ENCODE peak calls at places on chromosomes 2 and 18, in four cellular contexts. N is CD4-positive, alpha-beta T cell; R is ELF-1; H is fibroblast of the aortic adventitia. J is an unnamed sample.

GRCh38 chr2:105553538-105554196 is 154.8 kb upstream of the FHL2 start:
- DNase-seq in N (no peak), R (no peak), H (peak), J (no peak)

GRCh38 chr2:171763602-171764001 is 76.3 kb downstream of the DYNC1I2 start:
- DNase-seq in N (no peak), R (no peak), H (no peak), J (no peak)

GRCh38 chr2:191927319-191927867 is 80.5 kb upstream of the CAVIN2 start:
- DNase-seq in N (no peak), R (no peak), H (peak), J (no peak)

GRCh38 chr18:31490387-31490786 is 7.6 kb upstream of the DSG2 start:
- DNase-seq in N (no peak), R (no peak), H (no peak), J (no peak)

GRCh38 chr18:72847134-72847533 is 20.7 kb downstream of the NETO1 start:
- DNase-seq in N (no peak), R (no peak), H (no peak), J (peak)

GRCh38 chr2:85584857-85585780 is 888 bp downstream of the VAMP5 start:
- DNase-seq in N (no peak), R (peak), H (peak), J (no peak)

GRCh38 chr2:218289639-218290315 is 2.5 kb downstream of the TMBIM1 start:
- DNase-seq in N (no peak), R (no peak), H (peak), J (no peak)

GRCh38 chr2:43219383-43220228 is 6.8 kb downstream of the ZFP36L2 start:
- DNase-seq in N (peak), R (no peak), H (peak), J (peak)

GRCh38 chr2:126154256-126154655 is 501.7 kb upstream of the GYPC start:
- DNase-seq in N (no peak), R (no peak), H (no peak), J (no peak)

GRCh38 chr2:235330775-235331438 is 162.9 kb upstream of the AGAP1 start:
- DNase-seq in N (no peak), R (no peak), H (peak), J (peak)

GRCh38 chr18:25832008-25832604 is 258.3 kb downstream of the SS18 start:
- DNase-seq in N (no peak), R (peak), H (peak), J (no peak)

GRCh38 chr2:6434396-6434795 is 431.3 kb downstream of the CMPK2 start:
- DNase-seq in N (no peak), R (no peak), H (no peak), J (no peak)

GRCh38 chr2:150099805-150100204 is 387.7 kb downstream of the RND3 start:
- DNase-seq in N (no peak), R (no peak), H (no peak), J (no peak)

GRCh38 chr2:181356526-181356925 is 100.7 kb upstream of the ITGA4 start:
- DNase-seq in N (no peak), R (no peak), H (peak), J (no peak)

GRCh38 chr2:147630585-147630984 is 214.2 kb upstream of the ACVR2A start:
- DNase-seq in N (no peak), R (no peak), H (no peak), J (no peak)

GRCh38 chr18:32661486-32662299 is 111.1 kb downstream of the KLHL14 start:
- DNase-seq in N (no peak), R (no peak), H (no peak), J (no peak)

GRCh38 chr18:24561369-24561768 is 100.9 kb downstream of the HRH4 start:
- DNase-seq in N (no peak), R (no peak), H (no peak), J (no peak)

GRCh38 chr2:111981666-111982065 is 73.4 kb upstream of the TMEM87B start:
- DNase-seq in N (no peak), R (no peak), H (no peak), J (no peak)

GRCh38 chr2:240021488-240022104 is 3.5 kb downstream of the NDUFA10 start:
- DNase-seq in N (peak), R (peak), H (peak), J (peak)

GRCh38 chr2:112692914-112693313 is 27.9 kb upstream of the NT5DC4 start:
- DNase-seq in N (no peak), R (no peak), H (no peak), J (no peak)

GRCh38 chr18:12768622-12769021 is 65.8 kb downstream of the PSMG2 start:
- DNase-seq in N (no peak), R (no peak), H (peak), J (no peak)

GRCh38 chr2:48738806-48739205 is 16.7 kb downstream of the LHCGR start:
- DNase-seq in N (no peak), R (no peak), H (no peak), J (no peak)

GRCh38 chr2:237864030-237864931 is 4.9 kb downstream of the RAMP1 start:
- DNase-seq in N (no peak), R (peak), H (no peak), J (no peak)

GRCh38 chr2:74768401-74768914 is 65.5 kb upstream of the HK2 start:
- DNase-seq in N (no peak), R (no peak), H (peak), J (no peak)

GRCh38 chr2:197514754-197515153 is 1.1 kb upstream of the MOB4 start:
- DNase-seq in N (no peak), R (no peak), H (no peak), J (no peak)

GRCh38 chr2:31765078-31765835 is 184.5 kb upstream of the SRD5A2 start:
- DNase-seq in N (no peak), R (no peak), H (no peak), J (no peak)

GRCh38 chr18:35497006-35497333 is 790 bp downstream of the INO80C start:
- DNase-seq in N (no peak), R (no peak), H (peak), J (no peak)

GRCh38 chr2:237411683-237412349 is 2.1 kb downstream of the COL6A3 start:
- DNase-seq in N (no peak), R (no peak), H (peak), J (no peak)

GRCh38 chr18:43034683-43035500 is 80.6 kb downstream of the RIT2 start:
- DNase-seq in N (no peak), R (peak), H (no peak), J (no peak)

GRCh38 chr2:224111576-224111975 is 72.5 kb upstream of the SERPINE2 start:
- DNase-seq in N (no peak), R (no peak), H (peak), J (no peak)

GRCh38 chr2:28291811-28292455 is 100.7 kb upstream of the FOSL2 start:
- DNase-seq in N (no peak), R (no peak), H (no peak), J (no peak)

GRCh38 chr2:5175231-5175630 is 517.0 kb upstream of the SOX11 start:
- DNase-seq in N (no peak), R (no peak), H (no peak), J (no peak)

GRCh38 chr2:241460631-241461030 is 47.8 kb downstream of the STK25 start:
- DNase-seq in N (no peak), R (no peak), H (no peak), J (no peak)

GRCh38 chr2:86661333-86661732 is 37.7 kb upstream of the RNF103 start:
- DNase-seq in N (no peak), R (no peak), H (no peak), J (no peak)

GRCh38 chr2:161131804-161132203 is 28.4 kb upstream of the TANK start:
- DNase-seq in N (no peak), R (no peak), H (no peak), J (no peak)

GRCh38 chr2:3039188-3040065 is 338.2 kb downstream of the EIPR1 start:
- DNase-seq in N (no peak), R (no peak), H (no peak), J (no peak)

GRCh38 chr2:61478086-61478485 is 7.2 kb upstream of the USP34 start:
- DNase-seq in N (no peak), R (no peak), H (no peak), J (no peak)

GRCh38 chr2:42100696-42101585 is 53.1 kb downstream of the PKDCC start:
- DNase-seq in N (peak), R (peak), H (peak), J (no peak)

GRCh38 chr2:39050109-39050508 is 70.7 kb downstream of the SOS1 start:
- DNase-seq in N (no peak), R (no peak), H (no peak), J (no peak)

J was measured in occipital lobe.